ENCODE peak calls at places on chromosomes 6 and 20, in six cellular contexts. X is esophagus muscularis mucosa, D is suprapubic skin, V is transverse colon, M is HCT116, N is HepG2. A is an unnamed sample.

GRCh38 chr6:28943557-28944411 is 20.0 kb upstream of the TRIM27 start:
- DNase-seq in X (peak), D (peak), V (peak), M (no peak), N (peak), A (peak)

GRCh38 chr6:78192057-78192456 is 539.2 kb downstream of the MEI4 start:
- DNase-seq in X (no peak), D (no peak), V (no peak), M (no peak), N (no peak), A (no peak)

GRCh38 chr6:100454571-100455229 is 10.0 kb downstream of the SIM1 start:
- DNase-seq in X (no peak), D (no peak), V (no peak), M (no peak), N (no peak), A (no peak)

GRCh38 chr20:9059931-9060330 is 9.0 kb upstream of the PLCB4 start:
- DNase-seq in X (no peak), D (no peak), V (no peak), M (no peak), N (no peak), A (no peak)

GRCh38 chr6:70846207-70846835 is 110.5 kb downstream of the B3GAT2 start:
- DNase-seq in X (no peak), D (no peak), V (no peak), M (no peak), N (no peak), A (no peak)

GRCh38 chr6:169363590-169363989 is 109.9 kb upstream of the THBS2 start:
- DNase-seq in X (no peak), D (peak), V (no peak), M (no peak), N (no peak), A (no peak)

GRCh38 chr6:151784441-151785214 is 22.9 kb upstream of the ESR1 start:
- DNase-seq in X (no peak), D (no peak), V (no peak), M (no peak), N (no peak), A (no peak)

GRCh38 chr6:133571681-133572080 is 317.2 kb upstream of the TCF21 start:
- DNase-seq in X (no peak), D (no peak), V (no peak), M (no peak), N (no peak), A (no peak)

GRCh38 chr6:441126-441920 is 49.8 kb downstream of the IRF4 start:
- DNase-seq in X (no peak), D (no peak), V (no peak), M (no peak), N (no peak), A (no peak)

GRCh38 chr6:13044896-13045295 is 283.4 kb downstream of the TBC1D7 start:
- DNase-seq in X (no peak), D (no peak), V (no peak), M (no peak), N (no peak), A (no peak)

GRCh38 chr6:13873288-13874190 is 51.2 kb upstream of the RNF182 start:
- DNase-seq in X (no peak), D (no peak), V (peak), M (peak), N (peak), A (peak)

GRCh38 chr6:168315626-168316025 is 4.0 kb downstream of the DACT2 start:
- DNase-seq in X (no peak), D (no peak), V (no peak), M (no peak), N (no peak), A (no peak)

GRCh38 chr20:7696311-7696710 is 243.9 kb downstream of the HAO1 start:
- DNase-seq in X (no peak), D (no peak), V (no peak), M (no peak), N (no peak), A (no peak)

GRCh38 chr6:73706971-73707370 is 11.0 kb downstream of the CD109 start:
- DNase-seq in X (no peak), D (no peak), V (no peak), M (no peak), N (no peak), A (no peak)

GRCh38 chr20:32485126-32485769 is 99.9 kb downstream of the NOL4L start:
- DNase-seq in X (no peak), D (peak), V (peak), M (peak), N (peak), A (no peak)

GRCh38 chr20:41173161-41173721 is 35.9 kb downstream of the PLCG1 start:
- DNase-seq in X (peak), D (peak), V (peak), M (peak), N (peak), A (peak)

GRCh38 chr6:2971420-2972218 is at the start of gene SERPINB6:
- DNase-seq in X (peak), D (peak), V (peak), M (no peak), N (peak), A (peak)

GRCh38 chr20:20214757-20215275 is 153.1 kb upstream of the INSM1 start:
- DNase-seq in X (no peak), D (no peak), V (no peak), M (no peak), N (no peak), A (no peak)

GRCh38 chr6:41568585-41569384 is 22.6 kb downstream of the FOXP4 start:
- DNase-seq in X (no peak), D (no peak), V (no peak), M (no peak), N (peak), A (no peak)

GRCh38 chr6:139520321-139520768 is 145.9 kb upstream of the CITED2 start:
- DNase-seq in X (no peak), D (no peak), V (no peak), M (no peak), N (no peak), A (no peak)

GRCh38 chr6:312704-313485 is 20.6 kb downstream of the DUSP22 start:
- DNase-seq in X (no peak), D (no peak), V (no peak), M (no peak), N (no peak), A (no peak)

GRCh38 chr20:37302981-37303380 is 13.5 kb downstream of the MANBAL start:
- DNase-seq in X (no peak), D (no peak), V (no peak), M (no peak), N (no peak), A (no peak)

GRCh38 chr6:132937466-132937906 is 123.1 kb downstream of the RPS12 start:
- DNase-seq in X (no peak), D (no peak), V (peak), M (peak), N (peak), A (peak)

GRCh38 chr20:48538058-48538825 is 289.6 kb downstream of the PREX1 start:
- DNase-seq in X (no peak), D (no peak), V (no peak), M (peak), N (peak), A (peak)

GRCh38 chr20:1810926-1811620 is 84.1 kb upstream of the SIRPA start:
- DNase-seq in X (peak), D (no peak), V (no peak), M (no peak), N (peak), A (peak)

GRCh38 chr6:160154471-160154870 is 32.9 kb downstream of the SLC22A1 start:
- DNase-seq in X (peak), D (no peak), V (no peak), M (no peak), N (no peak), A (no peak)

GRCh38 chr6:11514672-11515071 is 22.9 kb upstream of the TMEM170B start:
- DNase-seq in X (no peak), D (no peak), V (no peak), M (no peak), N (no peak), A (no peak)

GRCh38 chr6:112289039-112289566 is 34.7 kb upstream of the LAMA4 start:
- DNase-seq in X (no peak), D (peak), V (peak), M (no peak), N (no peak), A (no peak)

GRCh38 chr20:38342716-38343106 is 3.6 kb upstream of the LBP start:
- DNase-seq in X (no peak), D (no peak), V (no peak), M (no peak), N (no peak), A (no peak)

GRCh38 chr6:15586528-15586927 is 76.3 kb downstream of the DTNBP1 start:
- DNase-seq in X (no peak), D (no peak), V (no peak), M (no peak), N (no peak), A (no peak)

GRCh38 chr6:81376745-81377144 is 375.7 kb downstream of the TENT5A start:
- DNase-seq in X (no peak), D (no peak), V (no peak), M (no peak), N (no peak), A (no peak)
- TF ChIP-seq POLR2AphosphoS5 in X (no peak), D (no peak), V (no peak), M (no peak), N (no peak), A (no peak)

DNA sequence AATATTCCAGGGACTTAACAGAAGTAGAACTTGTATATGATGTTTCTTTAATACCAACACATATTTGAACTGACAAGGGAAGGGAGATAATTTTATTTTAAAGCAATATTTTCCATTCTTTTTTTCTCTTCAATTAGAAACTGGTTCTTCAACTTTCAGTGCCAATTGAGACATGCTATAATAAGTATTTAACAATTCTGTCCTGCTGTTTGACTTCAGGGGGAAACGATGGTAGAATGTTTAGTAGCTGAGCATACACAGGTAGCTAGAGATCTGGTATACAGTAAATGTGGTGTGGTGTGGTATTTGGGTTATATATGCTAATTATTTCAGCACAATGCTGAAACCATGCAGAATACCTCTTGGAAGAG is 156.9 kb downstream of the ARID1B start:
- DNase-seq in X (no peak), D (no peak), V (no peak), M (no peak), N (no peak), A (no peak)
- H3K27ac ChIP-seq in X (no peak), D (peak), V (peak), M (no peak), N (peak), A (peak)

DNA sequence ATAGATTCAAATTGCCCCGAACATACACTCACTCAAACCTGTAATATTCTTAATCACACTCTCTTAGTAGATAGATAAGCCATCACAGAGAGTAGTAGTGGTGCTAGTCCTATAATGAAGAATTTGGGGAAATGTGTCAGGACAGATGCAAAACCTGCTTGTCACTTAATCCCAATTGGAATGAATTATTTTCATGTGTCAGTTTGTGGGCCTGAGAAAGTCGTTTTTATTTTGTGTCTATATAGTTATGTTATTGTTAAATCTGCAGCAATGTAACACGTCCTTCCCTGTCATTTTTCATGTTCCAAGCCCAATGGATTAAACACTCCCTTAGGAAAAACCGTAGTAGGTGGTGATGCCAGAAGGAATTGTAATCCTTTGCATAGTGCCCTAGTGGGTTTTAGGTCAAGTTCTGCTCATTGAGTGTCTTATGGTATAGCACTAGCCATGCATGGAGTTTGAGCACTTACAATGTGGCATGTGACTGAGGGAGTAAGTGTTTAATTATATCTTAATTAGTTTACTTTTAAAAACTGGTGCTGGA is 106.0 kb upstream of the PRSS16 start:
- DNase-seq in X (no peak), D (no peak), V (no peak), M (no peak), N (no peak), A (no peak)
- TF ChIP-seq POLR2A in X (no peak), D (no peak), V (no peak), M (no peak), N (no peak), A (no peak)

DNA sequence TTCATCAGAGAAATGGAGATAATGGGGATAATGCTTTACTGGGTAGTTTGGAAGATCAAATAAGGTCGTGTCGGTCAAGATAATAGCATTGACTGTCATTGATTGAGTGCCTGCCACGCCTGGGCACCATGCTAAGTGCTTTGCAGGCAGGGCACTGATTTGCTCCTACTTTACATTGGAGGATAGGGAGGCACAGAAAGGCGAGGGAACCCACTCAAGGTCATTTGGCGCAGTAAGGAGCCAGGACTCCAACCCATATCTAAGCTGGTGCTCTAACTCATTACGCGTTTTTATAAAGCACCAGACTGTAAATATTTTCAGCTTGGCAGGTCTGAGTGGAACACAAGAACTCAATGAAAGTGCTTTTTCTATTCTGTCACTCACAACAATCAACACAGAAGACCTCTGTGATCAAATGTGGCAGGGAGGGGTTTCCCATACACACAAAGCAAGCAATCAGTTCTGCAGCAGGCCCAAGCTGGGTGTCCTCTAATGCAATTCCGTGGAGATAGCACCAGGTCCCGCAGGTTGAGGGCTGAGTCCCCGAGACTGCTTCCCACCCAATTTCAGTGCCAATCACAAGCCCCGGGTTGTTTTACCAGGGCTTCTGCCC is 373.6 kb downstream of the CDH26 start:
- DNase-seq in X (no peak), D (no peak), V (no peak), M (no peak), N (no peak), A (no peak)
- TF ChIP-seq POLR2AphosphoS5 in X (no peak), D (no peak), V (no peak), M (no peak), N (no peak), A (no peak)

DNA sequence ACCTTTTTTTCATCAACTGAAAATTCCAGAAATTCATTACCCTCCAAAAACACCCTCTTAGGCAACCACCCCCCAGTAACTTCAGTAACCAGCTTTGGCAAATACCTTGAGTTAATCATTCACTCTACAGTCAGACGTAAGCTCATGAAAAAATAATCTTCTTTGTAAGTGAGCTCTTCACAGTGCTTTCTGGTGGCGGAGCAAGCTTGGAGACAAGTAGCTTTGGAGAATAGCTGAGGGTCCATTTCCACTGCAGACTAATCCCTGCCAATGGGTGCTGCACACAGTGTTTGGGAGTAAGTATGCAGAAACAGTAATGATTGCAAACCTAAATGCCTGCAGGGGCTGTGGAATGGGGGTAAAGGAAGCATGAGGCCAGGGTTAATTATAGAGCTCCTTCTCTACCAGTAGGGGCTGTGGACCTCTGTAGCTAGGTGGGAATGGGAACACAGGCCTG is 56.8 kb upstream of the HINT3 start:
- DNase-seq in X (no peak), D (no peak), V (no peak), M (no peak), N (peak), A (no peak)
- H3K27ac ChIP-seq in X (no peak), D (no peak), V (no peak), M (no peak), N (peak), A (no peak)

GRCh38 chr6:142152731-142153130 is 5.7 kb downstream of the VTA1 start:
- DNase-seq in X (no peak), D (no peak), V (no peak), M (no peak), N (no peak), A (no peak)

GRCh38 chr6:142146828-142147662 is at the start of the genes NMBR and VTA1:
- DNase-seq in X (peak), D (peak), V (peak), M (peak), N (peak), A (peak)
- TF ChIP-seq POLR2A in X (no peak), D (no peak), V (peak), M (peak), N (peak), A (no peak)

GRCh38 chr6:42929088-42929927 is at the start of gene CNPY3:
- DNase-seq in X (peak), D (peak), V (peak), M (peak), N (peak), A (peak)
- TF ChIP-seq POLR2AphosphoS5 in X (peak), D (peak), V (peak), M (peak), N (peak), A (peak)